ENCODE peak calls at places on chromosome 10, in six cellular contexts. K is IMR-90, C is breast epithelium, S is GM23248, J is sigmoid colon, O is prostate gland. Q is an unnamed sample.

GRCh38 chr10:116926426-116926825 is 77.1 kb downstream of the ENO4 start:
- DNase-seq in K (no peak), O (no peak), J (no peak), C (no peak), S (no peak), Q (no peak)

GRCh38 chr10:84204610-84205009 is 10.3 kb downstream of the CDHR1 start:
- DNase-seq in J (no peak), O (no peak), S (no peak), C (no peak), K (no peak), Q (no peak)

GRCh38 chr10:26805567-26806245 is 55.1 kb downstream of the ABI1 start:
- DNase-seq in C (no peak), K (peak; percentile 77), O (no peak), J (no peak), S (peak; percentile 52), Q (no peak)

GRCh38 chr10:69061305-69062161 is 26.4 kb upstream of the SRGN start:
- DNase-seq in C (peak; percentile 52), O (no peak), S (peak; percentile 98), K (peak; percentile 100), J (peak; percentile 81), Q (no peak)

GRCh38 chr10:124522131-124522902 is 60.7 kb downstream of the LHPP start:
- DNase-seq in C (no peak), J (peak; percentile 87), K (no peak), O (no peak), S (no peak), Q (no peak)

GRCh38 chr10:96252730-96253129 is 18.6 kb downstream of the BLNK start:
- DNase-seq in J (no peak), K (no peak), O (no peak), C (no peak), S (no peak), Q (no peak)

GRCh38 chr10:20633721-20634120 is 263.4 kb downstream of the NEBL start:
- DNase-seq in J (no peak), S (no peak), O (no peak), K (no peak), C (no peak), Q (no peak)

GRCh38 chr10:83723080-83723479 is 416.2 kb upstream of the GHITM start:
- DNase-seq in C (no peak), O (no peak), S (no peak), K (no peak), J (no peak), Q (no peak)

GRCh38 chr10:117601716-117602115 is 59.2 kb downstream of the EMX2 start:
- DNase-seq in J (peak; percentile 12), C (no peak), K (no peak), O (no peak), S (no peak), Q (no peak)

GRCh38 chr10:133109736-133110532 is 22.2 kb downstream of the ADGRA1 start:
- DNase-seq in S (no peak), K (no peak), O (no peak), C (no peak), J (no peak), Q (no peak)

GRCh38 chr10:35794703-35795102 is 152.6 kb upstream of the FZD8 start:
- DNase-seq in K (no peak), J (no peak), O (no peak), C (no peak), S (no peak), Q (no peak)

GRCh38 chr10:76034236-76035009 is 603.0 kb downstream of the LRMDA start:
- DNase-seq in C (no peak), O (no peak), J (no peak), S (peak; percentile 7), K (no peak), Q (no peak)

GRCh38 chr10:124450010-124450782 is at the start of gene NKX1-2:
- DNase-seq in S (peak; percentile 12), K (no peak), C (no peak), O (no peak), J (no peak), Q (no peak)

GRCh38 chr10:97179731-97180366 is 5.9 kb downstream of the SLIT1 start:
- DNase-seq in C (peak; percentile 24), K (no peak), O (no peak), S (peak; percentile 42), J (no peak), Q (no peak)

GRCh38 chr10:63542835-63543575 is 21.8 kb downstream of the REEP3 start:
- DNase-seq in C (no peak), J (no peak), S (peak; percentile 63), O (no peak), K (peak; percentile 35), Q (no peak)

GRCh38 chr10:115026041-115026779 is 67.0 kb upstream of the ATRNL1 start:
- DNase-seq in J (no peak), O (no peak), S (no peak), C (no peak), K (no peak), Q (no peak)

GRCh38 chr10:45581497-45582385 is 90.8 kb downstream of the ZFAND4 start:
- DNase-seq in S (peak; percentile 18), K (peak; percentile 29), C (no peak), O (no peak), J (no peak), Q (no peak)

GRCh38 chr10:102927311-102928010 is 9.4 kb downstream of the CNNM2 start:
- DNase-seq in J (no peak), C (no peak), S (no peak), K (no peak), O (no peak), Q (no peak)

GRCh38 chr10:3668276-3668960 is 116.6 kb downstream of the KLF6 start:
- DNase-seq in C (no peak), S (peak; percentile 19), K (peak; percentile 84), O (peak; percentile 46), J (no peak), Q (peak; percentile 51)

GRCh38 chr10:112565434-112566053 is 118.5 kb downstream of the VTI1A start:
- DNase-seq in S (peak; percentile 81), J (no peak), C (no peak), O (peak; percentile 13), K (peak; percentile 72), Q (no peak)

GRCh38 chr10:119860866-119861601 is 11.6 kb downstream of the MCMBP start:
- DNase-seq in J (no peak), K (no peak), C (no peak), O (no peak), S (no peak), Q (no peak)

GRCh38 chr10:49161411-49161997 is 26.7 kb downstream of the TMEM273 start:
- DNase-seq in S (peak; percentile 83), C (no peak), K (peak; percentile 83), O (no peak), J (no peak), Q (no peak)

DNA sequence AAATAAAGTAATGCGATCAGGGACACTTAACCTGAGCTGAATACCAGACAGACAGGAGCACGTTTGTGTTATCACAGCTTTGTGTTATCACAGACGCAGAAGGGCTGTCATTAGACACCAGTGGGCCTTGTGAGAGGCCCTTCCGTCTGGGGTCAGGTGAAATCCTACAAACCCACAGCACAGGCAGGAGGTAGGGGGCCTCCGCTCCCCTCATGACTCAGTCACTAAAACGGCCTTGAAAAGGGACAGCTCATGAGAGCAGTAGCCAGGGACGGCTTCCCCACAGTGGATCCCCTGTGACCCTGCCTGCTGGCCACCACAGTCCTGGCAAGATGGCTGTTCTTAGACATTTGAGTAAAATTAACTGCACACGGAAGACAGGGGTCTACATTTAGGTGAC is 215.8 kb upstream of the PPP2R2D start:
- DNase-seq in K (no peak), C (no peak), J (peak; percentile 40), S (no peak), O (no peak), Q (no peak)
- H3K9me3 ChIP-seq in K (peaks cover 53% of the 10 kb centered on the region), C (no peaks in the 10 kb centered on the region), J (no peaks in the 10 kb centered on the region), S (no peaks in the 10 kb centered on the region), O (no peaks in the 10 kb centered on the region), Q (no peaks in the 10 kb centered on the region)

DNA sequence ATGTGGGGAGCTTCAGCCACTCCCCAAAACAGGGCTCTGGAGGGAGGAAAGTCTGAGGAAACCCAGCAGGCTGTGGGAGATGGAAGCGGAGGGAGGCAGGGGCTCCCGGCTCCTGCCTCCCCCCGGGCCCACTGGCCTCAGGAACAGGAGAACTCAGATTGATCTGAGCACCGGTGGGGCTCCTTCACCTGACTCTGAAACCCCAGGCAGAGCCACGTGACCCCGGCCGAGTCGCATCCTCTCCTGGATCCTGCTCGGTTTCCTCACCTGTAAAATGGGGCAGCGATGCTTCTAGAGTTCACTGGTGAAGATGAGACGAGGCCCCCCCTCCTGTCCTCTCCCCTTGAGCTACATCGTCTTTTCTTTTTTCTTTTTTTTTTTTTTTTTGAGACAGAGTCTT is 33.6 kb downstream of the TCERG1L start:
- DNase-seq in S (no peak), J (no peak), C (no peak), K (no peak), O (no peak), Q (no peak)
- H3K9me3 ChIP-seq in S (no peaks in the 10 kb centered on the region), J (no peaks in the 10 kb centered on the region), C (no peaks in the 10 kb centered on the region), K (peaks cover 45% of the 10 kb centered on the region), O (no peaks in the 10 kb centered on the region), Q (no peaks in the 10 kb centered on the region)

GRCh38 chr10:37952051-37952815 is 24.2 kb downstream of the ZNF25 start:
- DNase-seq in J (no peak), O (no peak), S (peak; percentile 15), C (no peak), K (peak; percentile 6), Q (no peak)

GRCh38 chr10:37952926-37953325 is 23.5 kb downstream of the ZNF25 start:
- DNase-seq in K (no peak), O (no peak), C (no peak), J (no peak), S (peak; percentile 15), Q (no peak)

GRCh38 chr10:37948210-37948609 is 28.2 kb downstream of the ZNF25 start:
- DNase-seq in J (no peak), S (no peak), O (no peak), K (no peak), C (no peak), Q (no peak)

GRCh38 chr10:37947526-37947925 is 28.9 kb downstream of the ZNF25 start:
- DNase-seq in S (no peak), J (no peak), C (no peak), O (no peak), K (no peak), Q (no peak)
- H3K9me3 ChIP-seq in S (no peaks in the 10 kb centered on the region), J (no peaks in the 10 kb centered on the region), C (no peaks in the 10 kb centered on the region), O (no peaks in the 10 kb centered on the region), K (peaks cover 2% of the 10 kb centered on the region), Q (peaks cover 3% of the 10 kb centered on the region)

GRCh38 chr10:37619336-37619735 is 238.1 kb downstream of the ZNF248 start:
- DNase-seq in C (no peak), S (peak; percentile 10), J (no peak), O (no peak), K (no peak), Q (no peak)

GRCh38 chr10:37623506-37623905 is 233.9 kb downstream of the ZNF248 start:
- DNase-seq in S (no peak), O (no peak), J (no peak), K (no peak), C (no peak), Q (no peak)
- H3K9me3 ChIP-seq in S (no peaks in the 10 kb centered on the region), O (no peaks in the 10 kb centered on the region), J (no peaks in the 10 kb centered on the region), K (peaks cover 8% of the 10 kb centered on the region), C (no peaks in the 10 kb centered on the region), Q (peaks cover 2% of the 10 kb centered on the region)

DNA sequence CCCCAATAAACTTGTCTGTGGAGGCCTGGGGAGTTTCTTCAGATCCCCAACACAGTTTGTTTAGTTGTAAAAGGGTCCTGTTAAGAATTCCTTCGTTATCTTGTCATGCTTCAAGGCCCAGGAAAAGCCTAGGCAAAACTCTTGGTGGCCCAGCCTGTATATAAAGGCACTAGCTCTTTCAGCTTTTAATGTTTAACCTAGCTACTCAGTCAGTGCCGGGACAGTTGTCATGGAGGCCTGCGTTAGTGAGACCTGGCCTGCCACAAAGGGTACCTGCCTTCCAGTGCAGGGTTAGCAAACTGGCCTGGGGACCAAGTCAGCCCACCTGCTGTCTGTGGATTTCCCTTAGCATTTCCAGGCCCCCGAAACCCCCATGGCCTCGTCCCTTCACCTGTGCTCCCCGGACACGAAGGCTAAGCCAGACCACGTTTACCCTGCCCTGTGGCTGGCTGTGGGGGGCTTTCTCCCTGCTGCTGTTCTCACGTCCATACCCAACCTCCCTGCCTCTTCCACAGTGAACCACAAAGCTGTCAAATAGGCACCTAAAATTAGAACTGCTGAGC is 96.9 kb upstream of the PPP2R2D start:
- DNase-seq in O (no peak), S (no peak), J (peak; percentile 50), C (no peak), K (no peak), Q (no peak)
- H3K9me3 ChIP-seq in O (no peaks in the 10 kb centered on the region), S (peaks cover 3% of the 10 kb centered on the region), J (peaks cover 7% of the 10 kb centered on the region), C (peaks cover 10% of the 10 kb centered on the region), K (peaks cover 28% of the 10 kb centered on the region), Q (no peaks in the 10 kb centered on the region)

Q was measured in T-helper 17 cell.